ENCODE peak calls at places on chromosomes 6 and 20, in four cellular contexts. U is astrocyte of the spinal cord, Y is PC-3, L is WERI-Rb-1. O is an unnamed sample.

GRCh38 chr6:158853072-158853871 is 34.1 kb upstream of the EZR start:
- DNase-seq in U (peak), Y (peak), L (peak), O (peak)

GRCh38 chr20:20364747-20365558 is 3.0 kb upstream of the INSM1 start:
- DNase-seq in U (no peak), Y (no peak), L (no peak), O (no peak)

GRCh38 chr6:154868143-154868594 is 126.9 kb upstream of the TIAM2 start:
- DNase-seq in U (peak), Y (peak), L (peak), O (peak)

GRCh38 chr20:10061641-10062040 is 26.9 kb downstream of the ANKEF1 start:
- DNase-seq in U (no peak), Y (no peak), L (no peak), O (no peak)

GRCh38 chr20:53809242-53809641 is 215.6 kb upstream of the ZNF217 start:
- DNase-seq in U (no peak), Y (no peak), L (peak), O (no peak)

GRCh38 chr6:157068691-157069228 is 254.6 kb downstream of the TMEM242 start:
- DNase-seq in U (peak), Y (peak), L (no peak), O (peak)

GRCh38 chr20:10433014-10433622 is 904 bp downstream of the MKKS start:
- DNase-seq in U (no peak), Y (peak), L (no peak), O (no peak)

GRCh38 chr6:161745128-161745527 is 471.3 kb upstream of the AGPAT4 start:
- DNase-seq in U (no peak), Y (no peak), L (no peak), O (no peak)

GRCh38 chr6:159098636-159099106 is 53.9 kb upstream of the TAGAP start:
- DNase-seq in U (no peak), Y (no peak), L (no peak), O (no peak)

GRCh38 chr20:47770931-47771330 is 14.3 kb downstream of the SULF2 start:
- DNase-seq in U (no peak), Y (no peak), L (no peak), O (no peak)

DNA sequence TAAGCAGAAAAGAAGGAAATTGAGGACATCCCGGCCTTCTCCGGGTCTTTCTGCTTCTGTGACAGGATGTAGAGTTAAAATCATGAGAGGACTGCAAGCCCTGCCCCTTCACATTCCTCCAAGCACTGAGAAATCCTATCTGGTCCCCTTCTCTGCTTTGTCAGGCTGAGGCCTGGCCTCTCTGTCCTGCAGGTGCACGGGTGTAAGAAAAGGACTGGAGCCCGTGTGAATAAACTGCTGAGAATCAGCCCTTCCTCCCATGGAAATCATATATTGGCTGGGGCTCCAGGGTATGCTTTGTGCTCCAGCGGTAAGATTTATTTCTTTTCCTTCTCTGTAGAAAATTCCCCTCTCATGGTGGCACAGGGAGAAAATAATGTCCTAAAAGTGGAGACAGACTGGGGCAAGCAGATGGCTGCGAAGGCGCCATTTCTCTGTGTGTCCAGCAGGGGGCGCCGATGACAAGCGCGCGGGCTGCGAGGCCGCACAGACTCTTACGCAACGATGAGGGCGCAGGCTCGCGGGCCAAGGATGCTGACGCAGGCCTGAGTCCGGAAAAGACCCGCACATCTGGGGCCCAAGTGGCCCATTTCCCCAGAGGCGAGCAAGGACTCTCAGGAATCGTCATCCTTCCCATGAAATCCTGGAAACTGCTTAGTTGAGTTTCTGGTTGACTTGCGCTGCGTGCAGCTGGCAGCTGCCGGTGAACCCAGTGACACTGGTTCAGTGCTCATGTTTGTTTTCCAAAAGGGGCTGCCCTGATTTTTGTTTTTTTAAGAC is 258.6 kb downstream of the ADGB start:
- DNase-seq in U (peak), Y (peak), L (peak), O (peak)
- H3K4me3 ChIP-seq in U (peak), Y (peak), L (peak), O (peak)

GRCh38 chr20:46134716-46135115 is 16.6 kb downstream of the CD40 start:
- DNase-seq in U (no peak), Y (no peak), L (no peak), O (no peak)

GRCh38 chr20:46139908-46140482 is 21.9 kb downstream of the CD40 start:
- DNase-seq in U (no peak), Y (no peak), L (no peak), O (no peak)

GRCh38 chr20:46139243-46139889 is 21.3 kb downstream of the CD40 start:
- DNase-seq in U (no peak), Y (no peak), L (peak), O (no peak)

GRCh38 chr20:46135856-46136633 is 17.9 kb downstream of the CD40 start:
- DNase-seq in U (no peak), Y (no peak), L (no peak), O (no peak)

GRCh38 chr20:46137816-46138215 is 19.7 kb downstream of the CD40 start:
- DNase-seq in U (no peak), Y (no peak), L (no peak), O (no peak)
- TF ChIP-seq CTCF in U (no peak), Y (no peak), L (no peak), O (no peak)

DNA sequence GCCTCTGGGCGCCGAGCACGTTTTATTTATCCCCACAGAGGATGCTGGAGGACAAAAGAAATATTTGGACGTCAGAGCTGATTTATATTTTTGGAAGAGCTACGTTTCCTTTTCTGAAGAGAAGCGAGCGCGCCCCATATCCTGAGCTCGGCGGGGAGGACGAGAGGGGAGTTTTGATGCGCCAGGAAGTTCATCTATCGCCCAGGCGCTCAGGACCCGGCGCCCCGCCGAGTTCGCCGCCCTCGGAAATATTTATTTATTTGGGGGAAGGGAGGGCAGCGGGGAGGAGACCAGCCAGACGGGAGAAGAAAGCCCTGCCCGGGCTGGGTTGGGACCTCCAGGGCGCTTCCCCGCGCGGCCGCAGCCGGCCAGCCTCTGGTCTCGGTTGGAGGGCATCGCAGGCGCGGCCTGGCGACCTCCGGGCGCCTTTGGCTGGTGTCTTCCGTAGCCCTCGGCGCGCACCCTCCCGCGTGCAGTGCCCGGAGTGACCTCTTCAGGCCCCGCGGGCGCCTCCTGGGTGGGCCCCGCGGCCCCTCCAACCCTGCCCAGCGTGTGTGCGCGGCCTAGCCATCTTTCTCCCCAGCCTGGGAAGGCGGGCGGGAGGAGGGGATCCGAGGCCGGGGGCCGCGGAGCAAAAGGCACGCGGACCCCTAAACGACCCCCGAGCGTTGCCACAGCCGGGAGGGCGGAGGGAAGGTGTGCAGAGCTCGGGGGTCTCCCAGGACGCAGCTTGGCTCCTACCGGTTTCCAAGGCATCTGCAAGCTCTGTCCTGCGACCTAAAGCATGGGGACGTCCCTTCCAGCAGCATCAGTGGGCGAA is 5.4 kb upstream of the FOXF2 start:
- DNase-seq in U (no peak), Y (no peak), L (no peak), O (no peak)
- H3K4me3 ChIP-seq in U (no peak), Y (no peak), L (no peak), O (no peak)

GRCh38 chr20:61295249-61295648 is 43.2 kb downstream of the CDH4 start:
- DNase-seq in U (no peak), Y (no peak), L (no peak), O (peak)

GRCh38 chr20:61297981-61298380 is 45.9 kb downstream of the CDH4 start:
- DNase-seq in U (peak), Y (peak), L (no peak), O (peak)

GRCh38 chr20:61297491-61297890 is 45.4 kb downstream of the CDH4 start:
- DNase-seq in U (no peak), Y (no peak), L (no peak), O (no peak)

GRCh38 chr20:61296629-61297019 is 44.6 kb downstream of the CDH4 start:
- DNase-seq in U (no peak), Y (no peak), L (no peak), O (no peak)

DNA sequence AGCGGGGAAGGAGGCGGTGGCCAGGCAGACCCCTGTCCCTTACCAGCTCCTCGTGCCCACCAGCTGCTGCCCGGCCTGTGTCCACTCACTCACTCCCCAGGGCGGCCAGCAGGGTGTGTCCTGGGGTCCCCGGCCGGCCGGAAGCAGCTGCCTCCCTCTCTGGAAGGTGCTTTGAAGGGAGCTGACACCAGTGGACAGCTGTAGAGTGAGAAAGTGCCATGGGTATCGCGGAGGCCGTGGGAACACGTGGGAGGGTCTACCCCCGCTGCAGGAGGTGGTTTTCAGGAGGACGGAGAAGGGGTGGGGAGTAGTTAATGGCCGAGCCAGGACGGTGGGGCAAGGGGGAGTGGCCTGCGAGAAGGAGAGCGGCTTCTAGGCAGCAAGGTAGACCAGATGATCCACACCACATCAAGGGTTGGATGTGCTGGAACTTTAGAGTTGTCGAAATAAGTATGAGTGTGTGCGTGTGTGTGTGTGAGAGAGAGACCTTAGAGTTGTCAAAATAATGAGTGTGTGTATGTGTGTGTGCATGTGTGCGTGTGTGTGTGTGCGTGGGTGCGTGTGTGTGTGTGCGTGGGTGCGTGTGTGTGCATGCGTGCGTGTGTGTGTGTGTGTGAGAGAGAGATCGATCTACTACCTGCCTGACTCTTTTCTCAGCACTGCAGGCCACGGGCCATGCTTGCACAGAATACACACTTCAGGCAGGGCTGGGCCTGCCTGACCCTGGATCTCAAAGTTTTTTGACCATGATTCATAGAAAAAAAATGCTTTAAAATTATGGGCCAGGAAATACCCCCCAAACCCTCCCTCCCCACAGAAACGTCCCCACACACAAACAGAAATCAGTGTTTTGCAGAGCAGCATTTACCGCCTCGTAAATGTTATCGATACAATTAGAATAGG is 43.9 kb downstream of the CDH4 start:
- DNase-seq in U (no peak), Y (no peak), L (no peak), O (peak)
- TF ChIP-seq CTCF in U (no peak), Y (no peak), L (no peak), O (no peak)

DNA sequence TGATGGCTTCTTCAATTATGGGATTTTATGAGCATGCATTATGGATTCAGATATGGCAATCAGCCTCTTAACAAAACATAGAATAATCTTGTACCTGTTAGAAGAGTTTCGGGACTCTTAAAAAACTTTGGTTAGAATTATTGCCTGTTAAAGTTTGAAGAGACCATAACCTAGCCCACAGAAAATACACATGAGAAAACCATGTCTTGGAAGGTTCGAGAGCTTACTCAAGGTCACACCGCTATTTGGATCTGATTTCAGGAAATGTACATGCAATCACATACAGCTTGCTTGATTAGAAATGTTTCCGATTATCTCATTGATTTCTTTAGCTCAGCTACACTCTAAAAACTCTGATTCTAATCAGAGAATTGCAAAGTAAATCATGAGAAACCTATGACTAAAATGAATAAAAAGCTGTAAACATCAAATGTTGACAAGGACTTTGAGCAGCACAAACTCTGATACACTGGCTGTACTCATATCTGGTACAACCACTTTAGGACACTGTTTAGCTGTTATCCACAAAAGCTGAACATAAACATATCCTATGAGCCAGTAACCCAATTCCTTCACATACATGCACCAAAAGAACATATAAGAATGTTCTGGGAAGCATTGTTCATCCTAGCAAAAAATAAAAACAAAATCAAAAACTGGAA is 16.3 kb downstream of the STX7 start:
- DNase-seq in U (no peak), Y (no peak), L (no peak), O (no peak)
- H3K4me3 ChIP-seq in U (no peak), Y (no peak), L (no peak), O (no peak)

DNA sequence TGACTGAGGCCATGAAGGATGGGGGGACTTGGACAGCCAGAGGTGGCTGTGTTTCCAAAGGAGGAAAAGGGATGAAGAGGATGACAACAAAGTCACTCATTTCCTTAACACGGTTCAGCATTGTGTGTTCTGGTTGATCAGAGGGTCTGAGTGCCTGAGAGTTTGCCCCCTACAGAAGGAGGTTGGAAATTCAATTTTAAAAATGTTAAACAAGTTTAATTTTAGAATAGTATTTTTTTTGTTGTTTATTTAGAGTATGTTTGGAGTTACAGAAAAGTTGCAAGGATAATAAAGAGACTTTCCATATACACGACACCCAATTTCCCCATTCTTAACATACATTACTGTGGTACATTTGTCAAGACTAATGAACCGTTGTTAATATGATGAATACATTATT is 10.3 kb upstream of the VAPB start:
- DNase-seq in U (no peak), Y (no peak), L (no peak), O (no peak)
- TF ChIP-seq CTCF in U (peak), Y (peak), L (no peak), O (peak)

DNA sequence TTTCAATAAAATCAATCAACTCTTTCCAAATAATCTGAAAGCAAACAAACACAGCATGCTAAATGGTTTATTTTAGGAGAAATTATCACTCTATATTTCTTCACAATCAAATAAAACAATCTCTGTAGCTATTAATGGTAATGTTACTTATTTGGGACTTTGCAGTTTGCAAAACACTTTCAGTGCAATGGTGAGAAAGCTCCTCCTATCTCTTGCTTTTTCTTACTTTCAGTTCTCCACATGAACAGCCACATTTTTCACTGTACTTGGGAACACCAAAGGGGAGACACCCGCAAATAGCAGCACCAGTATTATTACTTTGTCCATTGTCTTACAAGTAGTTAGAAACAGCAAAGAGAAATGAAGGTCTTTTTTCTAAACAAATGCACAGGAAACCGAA is 92.4 kb downstream of the DST start:
- DNase-seq in U (no peak), Y (no peak), L (no peak), O (peak)
- H3K4me3 ChIP-seq in U (no peak), Y (no peak), L (no peak), O (no peak)